ENCODE peak calls at places on chromosomes 7 and 10, in ten cellular contexts. N, V, J, U, P, E, A, G, H and K are unnamed samples.

GRCh38 chr7:16695621-16696237 is 49.7 kb downstream of the BZW2 start:
- DNase-seq in V (peak), J (peak), U (no peak), N (no peak), H (no peak), P (peak), A (no peak), E (peak), G (peak), K (peak)

GRCh38 chr7:54632696-54633095 is 90.5 kb downstream of the VSTM2A start:
- DNase-seq in H (no peak), U (no peak), G (no peak), J (no peak), V (no peak), P (no peak), A (no peak), E (no peak), N (no peak), K (no peak)

GRCh38 chr10:31526681-31527080 is 207.7 kb downstream of the ZEB1 start:
- DNase-seq in P (peak), E (no peak), H (no peak), N (no peak), A (no peak), J (no peak), G (no peak), U (no peak), V (no peak), K (no peak)

GRCh38 chr10:128052696-128053095 is 73.5 kb downstream of the MKI67 start:
- DNase-seq in G (no peak), H (no peak), P (no peak), U (peak), J (no peak), E (no peak), V (no peak), N (no peak), A (no peak), K (no peak)

GRCh38 chr7:130909881-130910672 is 176.1 kb upstream of the KLF14 start:
- DNase-seq in E (no peak), P (peak), G (no peak), H (no peak), U (no peak), V (peak), A (no peak), N (no peak), J (no peak), K (no peak)

GRCh38 chr10:71920540-71921318 is 43.5 kb upstream of the CHST3 start:
- DNase-seq in J (no peak), H (no peak), G (no peak), U (no peak), E (no peak), V (peak), N (peak), A (no peak), P (no peak), K (no peak)

GRCh38 chr7:128874140-128875031 is 11.7 kb downstream of the ATP6V1F start:
- DNase-seq in V (no peak), E (no peak), A (peak), P (no peak), N (no peak), J (no peak), G (no peak), U (no peak), H (no peak), K (no peak)

GRCh38 chr10:127577376-127577775 is 28.3 kb downstream of the NPS start:
- DNase-seq in P (peak), H (no peak), A (no peak), J (no peak), G (no peak), N (no peak), E (no peak), U (no peak), V (no peak), K (no peak)

GRCh38 chr7:74199551-74200355 is 10.1 kb upstream of the LAT2 start:
- DNase-seq in J (no peak), U (no peak), V (no peak), P (no peak), A (no peak), N (no peak), H (no peak), G (peak), E (no peak), K (no peak)

GRCh38 chr7:2037805-2038635 is 194.7 kb downstream of the MAD1L1 start:
- DNase-seq in G (peak), V (no peak), H (no peak), A (no peak), P (peak), N (peak), J (peak), U (peak), E (peak), K (peak)

GRCh38 chr10:79013406-79013805 is 55.4 kb upstream of the ZMIZ1 start:
- DNase-seq in H (no peak), A (no peak), G (no peak), V (no peak), N (no peak), J (no peak), U (no peak), P (no peak), E (no peak), K (peak)

GRCh38 chr10:6589287-6590094 is 9.4 kb upstream of the PRKCQ start:
- DNase-seq in N (no peak), H (no peak), A (peak), P (no peak), E (no peak), G (no peak), J (no peak), U (no peak), V (no peak), K (no peak)

GRCh38 chr10:86941426-86941825 is 16.0 kb downstream of the MMRN2 start:
- DNase-seq in V (no peak), P (no peak), U (no peak), J (no peak), N (no peak), G (no peak), E (no peak), A (no peak), H (no peak), K (no peak)

GRCh38 chr7:74554178-74554577 is 100.5 kb downstream of the GTF2IRD1 start:
- DNase-seq in N (no peak), H (no peak), G (no peak), V (no peak), J (no peak), E (no peak), A (no peak), U (no peak), P (no peak), K (no peak)

GRCh38 chr10:85527610-85528317 is 838.8 kb downstream of the GRID1 start:
- DNase-seq in N (no peak), H (no peak), P (no peak), A (no peak), U (no peak), V (no peak), E (no peak), G (no peak), J (no peak), K (no peak)

GRCh38 chr10:104641150-104642000 is at the start of gene SORCS3:
- DNase-seq in G (no peak), P (no peak), U (no peak), H (no peak), E (no peak), N (no peak), V (no peak), A (no peak), J (no peak), K (no peak)

GRCh38 chr10:78414380-78414779 is 380.7 kb downstream of the RPS24 start:
- DNase-seq in N (no peak), G (no peak), V (no peak), U (no peak), J (no peak), H (no peak), A (no peak), E (no peak), P (no peak), K (no peak)

GRCh38 chr7:111059826-111060225 is 31.1 kb upstream of the LRRN3 start:
- DNase-seq in N (no peak), H (no peak), V (no peak), U (no peak), J (no peak), E (no peak), A (no peak), G (no peak), P (no peak), K (no peak)

GRCh38 chr7:100675581-100676350 is 2.2 kb downstream of the GNB2 start:
- DNase-seq in V (peak), E (peak), U (peak), H (no peak), A (peak), N (peak), J (peak), G (peak), P (peak), K (peak)

GRCh38 chr7:24828871-24829661 is 71.8 kb upstream of the GSDME start:
- DNase-seq in A (no peak), J (no peak), H (no peak), U (no peak), V (no peak), N (no peak), P (no peak), G (no peak), E (no peak), K (no peak)

GRCh38 chr10:34710391-34710751 is 104.7 kb downstream of the PARD3 start:
- DNase-seq in E (no peak), H (no peak), P (peak), V (peak), G (no peak), J (peak), U (peak), N (peak), A (peak), K (no peak)

GRCh38 chr7:133822001-133822641 is 305.0 kb upstream of the LRGUK start:
- DNase-seq in N (no peak), V (no peak), G (no peak), A (no peak), U (no peak), E (no peak), J (no peak), P (no peak), H (no peak), K (no peak)

GRCh38 chr10:102069066-102069465 is 3.9 kb downstream of the HPS6 start:
- DNase-seq in J (no peak), P (no peak), A (no peak), H (no peak), E (no peak), V (no peak), N (no peak), U (no peak), G (no peak), K (no peak)

GRCh38 chr10:113788604-113789083 is 37.2 kb downstream of the PLEKHS1 start:
- DNase-seq in P (peak), U (peak), H (no peak), N (peak), G (peak), V (peak), A (peak), J (peak), E (no peak), K (no peak)

GRCh38 chr7:152597514-152597913 is 78.4 kb downstream of the XRCC2 start:
- DNase-seq in P (no peak), G (no peak), J (no peak), A (no peak), N (no peak), V (no peak), H (no peak), E (no peak), U (no peak), K (no peak)

GRCh38 chr10:79937661-79938226 is 11.2 kb downstream of the SFTPD start:
- DNase-seq in N (no peak), E (no peak), P (no peak), A (no peak), G (no peak), V (no peak), J (no peak), H (no peak), U (no peak), K (no peak)

GRCh38 chr10:3068201-3068967 is 1.0 kb downstream of the PFKP start:
- DNase-seq in J (peak), E (peak), U (peak), H (no peak), N (peak), V (peak), A (peak), G (peak), P (peak), K (peak)

GRCh38 chr10:89553064-89553734 is 17.8 kb upstream of the SLC16A12 start:
- DNase-seq in V (no peak), J (no peak), G (no peak), A (no peak), P (peak), E (no peak), H (no peak), N (no peak), U (no peak), K (no peak)

GRCh38 chr10:29949411-29950011 is 109.9 kb downstream of the JCAD start:
- DNase-seq in G (no peak), P (peak), V (no peak), H (no peak), J (no peak), E (no peak), N (no peak), U (no peak), A (no peak), K (no peak)

GRCh38 chr7:11625669-11626068 is 206.3 kb downstream of the THSD7A start:
- DNase-seq in J (no peak), V (no peak), H (no peak), G (no peak), E (no peak), A (no peak), N (no peak), P (no peak), U (no peak), K (no peak)

GRCh38 chr7:155764432-155764798 is 47.8 kb downstream of the SHH start:
- DNase-seq in N (no peak), G (no peak), E (no peak), A (no peak), P (no peak), H (no peak), J (no peak), V (no peak), U (no peak), K (no peak)

GRCh38 chr7:33099154-33099940 is 9.9 kb downstream of the RP9 start:
- DNase-seq in V (no peak), E (no peak), H (no peak), J (no peak), U (no peak), P (no peak), G (no peak), A (no peak), N (no peak), K (no peak)

GRCh38 chr7:30887464-30887872 is 24.2 kb upstream of the AQP1 start:
- DNase-seq in V (no peak), E (no peak), A (no peak), H (no peak), J (no peak), N (no peak), G (no peak), U (no peak), P (no peak), K (peak)

GRCh38 chr7:27107901-27108381 is 5.5 kb upstream of the HOXA2 start:
- DNase-seq in P (peak), J (no peak), N (no peak), G (no peak), E (no peak), A (no peak), V (no peak), H (no peak), U (peak), K (no peak)

GRCh38 chr7:27106906-27107250 is 4.4 kb upstream of the HOXA2 start:
- DNase-seq in P (no peak), N (no peak), U (no peak), V (no peak), E (no peak), J (no peak), H (no peak), A (no peak), G (no peak), K (no peak)

GRCh38 chr7:27105161-27106122 is 3.0 kb upstream of the HOXA2 start:
- DNase-seq in N (no peak), P (peak), J (no peak), G (no peak), E (no peak), U (no peak), H (no peak), V (no peak), A (no peak), K (no peak)

GRCh38 chr7:27107391-27107900 is 5.0 kb upstream of the HOXA2 start:
- DNase-seq in P (peak), N (no peak), J (no peak), V (no peak), G (no peak), H (no peak), A (no peak), U (no peak), E (no peak), K (no peak)

GRCh38 chr7:27106181-27106905 is 3.9 kb upstream of the HOXA2 start:
- DNase-seq in G (no peak), J (no peak), P (peak), U (peak), N (no peak), V (no peak), H (no peak), A (no peak), E (no peak), K (no peak)
- TF ChIP-seq POLR2A in G (no peak), J (no peak), P (peak), U (no peak), N (no peak), V (no peak), H (no peak), A (no peak), E (peak), K (peak)

GRCh38 chr7:118753464-118753863 is 529.0 kb downstream of the ANKRD7 start:
- DNase-seq in N (no peak), U (no peak), A (no peak), V (no peak), H (no peak), G (no peak), P (no peak), E (no peak), J (no peak), K (no peak)

GRCh38 chr7:118755067-118755625 is 530.6 kb downstream of the ANKRD7 start:
- DNase-seq in U (no peak), V (no peak), H (no peak), P (no peak), J (no peak), A (no peak), G (peak), E (no peak), N (no peak), K (no peak)

GRCh38 chr7:118758582-118758981 is 534.1 kb downstream of the ANKRD7 start:
- DNase-seq in N (no peak), E (no peak), J (no peak), A (no peak), V (no peak), G (no peak), H (no peak), U (no peak), P (no peak), K (no peak)

GRCh38 chr7:118754608-118755007 is 530.1 kb downstream of the ANKRD7 start:
- DNase-seq in H (no peak), U (no peak), J (no peak), G (no peak), A (no peak), V (no peak), E (no peak), N (no peak), P (no peak), K (no peak)
- H3K27ac ChIP-seq in H (no peak), U (no peak), J (no peak), G (no peak), A (no peak), V (no peak), E (no peak), N (no peak), P (no peak), K (no peak)

GRCh38 chr10:132785433-132786278 is at the start of gene NKX6-2:
- DNase-seq in P (no peak), G (no peak), A (no peak), V (no peak), N (no peak), U (no peak), J (no peak), E (no peak), H (no peak), K (no peak)
- H3K4me3 ChIP-seq in P (no peak), G (peak), A (no peak), V (no peak), N (no peak), U (peak), J (peak), E (no peak), H (peak), K (no peak)

DNA sequence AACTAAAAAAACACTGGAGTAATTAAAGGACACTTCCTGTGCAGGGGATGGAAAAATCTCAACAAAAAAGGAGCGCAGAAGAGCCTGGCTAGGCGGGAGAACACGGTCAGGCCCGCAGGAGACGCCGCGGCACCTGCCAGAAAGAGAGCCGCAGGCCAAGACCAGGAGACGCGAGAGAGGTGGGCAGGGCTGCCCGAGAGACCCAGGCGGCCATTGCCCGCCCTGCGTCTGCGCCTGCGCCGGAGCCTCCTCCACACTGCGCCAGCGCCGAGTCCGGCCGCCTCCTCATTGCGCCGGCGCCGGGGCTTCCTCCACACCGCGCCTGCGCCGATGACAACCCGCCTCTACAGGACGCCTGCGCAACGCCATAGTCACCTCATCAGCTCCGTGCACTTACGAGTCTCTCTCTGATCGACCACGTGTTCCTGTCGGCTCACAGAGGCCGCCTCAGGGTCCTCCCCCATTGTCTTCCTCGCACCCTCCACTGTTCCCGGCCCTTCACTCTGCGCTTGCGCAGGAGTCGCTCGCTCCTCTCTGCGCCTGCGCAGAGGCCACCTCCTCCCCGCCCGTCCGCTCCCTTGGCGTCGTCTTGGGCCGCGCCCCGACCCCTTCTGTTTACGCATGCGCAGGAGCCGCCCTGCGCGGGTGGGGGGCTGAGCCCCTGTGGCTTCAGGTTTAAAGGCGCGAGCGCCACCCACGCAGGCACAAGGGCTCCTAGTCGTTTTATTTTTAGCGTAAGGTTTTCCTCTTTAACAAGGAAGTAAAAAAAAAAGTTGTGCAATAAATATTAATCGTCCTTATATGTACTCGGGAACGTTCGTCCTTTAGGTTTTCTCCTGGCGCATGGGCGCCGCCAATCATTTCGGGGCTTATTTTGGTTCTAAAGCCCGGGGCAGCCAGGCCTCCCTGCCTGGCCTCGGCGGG is 43.2 kb upstream of the FAM20C start:
- DNase-seq in J (peak), P (peak), N (peak), V (peak), A (peak), E (peak), G (peak), H (peak), U (peak), K (peak)
- TF ChIP-seq POLR2A in J (peak), P (peak), N (peak), V (peak), A (peak), E (peak), G (peak), H (peak), U (peak), K (peak)

GRCh38 chr7:7505936-7506335 is 29.7 kb downstream of the COL28A1 start:
- DNase-seq in E (no peak), N (no peak), H (no peak), U (no peak), P (no peak), G (no peak), V (no peak), J (no peak), A (no peak), K (no peak)

GRCh38 chr7:7499892-7500291 is 35.8 kb downstream of the COL28A1 start:
- DNase-seq in H (no peak), A (no peak), J (no peak), U (no peak), P (no peak), E (no peak), N (no peak), G (no peak), V (no peak), K (no peak)

GRCh38 chr7:7510814-7511213 is 24.9 kb downstream of the COL28A1 start:
- DNase-seq in N (no peak), J (no peak), H (no peak), G (no peak), E (no peak), U (no peak), A (no peak), P (no peak), V (no peak), K (no peak)

GRCh38 chr7:7504910-7505704 is 30.6 kb downstream of the COL28A1 start:
- DNase-seq in V (no peak), J (no peak), A (no peak), H (no peak), N (no peak), P (no peak), E (no peak), U (no peak), G (no peak), K (no peak)
- H3K27ac ChIP-seq in V (no peak), J (no peak), A (no peak), H (no peak), N (no peak), P (no peak), E (no peak), U (no peak), G (no peak), K (no peak)